ENCODE peak calls at places on chromosomes 7 and 10, in five cellular contexts. B is spleen, P is stomach, O is NCI-H1105 treated with DMSO at 0.1 percent for 48 hours, U is Right ventricle myocardium inferior. C is an unnamed sample.

GRCh38 chr7:134515569-134516468 is 11.5 kb upstream of the AKR1B10 start:
- DNase-seq in O (no peak), U (no peak), B (no peak), P (no peak), C (no peak)

GRCh38 chr10:77405771-77406241 is 231.8 kb downstream of the KCNMA1 start:
- DNase-seq in B (no peak), P (peak; percentile 67), O (peak; percentile 39), U (no peak), C (peak; percentile 73)

GRCh38 chr7:73822319-73823173 is 8.2 kb upstream of the CLDN4 start:
- DNase-seq in U (no peak), O (no peak), B (peak; percentile 56), P (no peak), C (peak; percentile 34)

GRCh38 chr10:34163075-34163905 is 651.8 kb downstream of the PARD3 start:
- DNase-seq in O (no peak), B (no peak), U (no peak), P (no peak), C (no peak)

GRCh38 chr10:78231930-78232329 is 198.3 kb downstream of the RPS24 start:
- DNase-seq in O (no peak), B (no peak), U (no peak), P (no peak), C (no peak)

GRCh38 chr7:143176128-143176527 is 7.1 kb upstream of the TAS2R39 start:
- DNase-seq in U (no peak), P (no peak), O (no peak), B (no peak), C (no peak)

GRCh38 chr10:38112159-38112558 is 18.0 kb downstream of the ZNF37A start:
- DNase-seq in O (no peak), U (no peak), B (no peak), P (no peak), C (no peak)

GRCh38 chr7:44477063-44477830 is 13.2 kb downstream of the NUDCD3 start:
- DNase-seq in U (no peak), B (no peak), O (peak; percentile 46), P (peak; percentile 59), C (peak; percentile 12)

GRCh38 chr10:80739963-80740715 is 202.4 kb downstream of the SH2D4B start:
- DNase-seq in O (peak; percentile 4), P (no peak), B (no peak), U (no peak), C (no peak)

GRCh38 chr10:11610855-11611247 is 599 bp downstream of the USP6NL start:
- DNase-seq in O (no peak), U (peak; percentile 76), B (no peak), P (no peak), C (no peak)

GRCh38 chr7:91263359-91264082 is 712 bp upstream of the FZD1 start:
- DNase-seq in P (no peak), B (peak; percentile 75), O (peak; percentile 65), U (peak; percentile 65), C (peak; percentile 45)

GRCh38 chr7:18974803-18975202 is 142.6 kb downstream of the TWIST1 start:
- DNase-seq in P (no peak), O (no peak), B (no peak), U (no peak), C (no peak)

GRCh38 chr10:44882146-44882720 is 28.9 kb upstream of the TMEM72 start:
- DNase-seq in U (no peak), P (peak; percentile 63), B (no peak), O (no peak), C (no peak)

GRCh38 chr10:118108194-118109026 is 61.7 kb upstream of the RAB11FIP2 start:
- DNase-seq in U (no peak), B (no peak), O (peak; percentile 89), P (no peak), C (peak; percentile 53)

GRCh38 chr7:28990200-28990960 is 32.2 kb upstream of the TRIL start:
- DNase-seq in O (no peak), B (no peak), U (peak; percentile 82), P (no peak), C (no peak)

GRCh38 chr7:149870701-149871483 is 2.9 kb upstream of the ATP6V0E2 start:
- DNase-seq in O (no peak), U (no peak), P (no peak), B (no peak), C (no peak)

GRCh38 chr10:121910673-121911420 is 17.0 kb downstream of the ATE1 start:
- DNase-seq in B (no peak), U (no peak), O (no peak), P (no peak), C (no peak)

GRCh38 chr7:132076301-132077049 is 499.8 kb downstream of the PLXNA4 start:
- DNase-seq in U (no peak), O (no peak), P (no peak), B (no peak), C (no peak)

GRCh38 chr7:5594616-5595544 is 171.2 kb upstream of the TNRC18 start:
- DNase-seq in P (no peak), U (no peak), B (no peak), O (peak; percentile 42), C (peak; percentile 39)

GRCh38 chr7:131218727-131219128 is 108.9 kb upstream of the MKLN1 start:
- DNase-seq in B (no peak), P (no peak), U (no peak), O (no peak), C (no peak)

GRCh38 chr10:31847518-31847917 is 81.1 kb downstream of the ARHGAP12 start:
- DNase-seq in P (no peak), U (peak; percentile 30), O (no peak), B (no peak), C (no peak)

GRCh38 chr7:88455696-88456095 is 149.0 kb upstream of the STEAP4 start:
- DNase-seq in O (no peak), P (no peak), U (no peak), B (no peak), C (no peak)

GRCh38 chr7:23454880-23455526 is 15.3 kb downstream of the IGF2BP3 start:
- DNase-seq in P (no peak), U (no peak), O (no peak), B (no peak), C (no peak)

GRCh38 chr7:30750574-30751256 is 1.2 kb upstream of the INMT start:
- DNase-seq in U (peak; percentile 88), O (no peak), P (no peak), B (no peak), C (no peak)

GRCh38 chr7:117873056-117873932 is at the start of gene CTTNBP2:
- DNase-seq in B (peak; percentile 83), O (peak; percentile 19), P (peak; percentile 45), U (peak; percentile 82), C (peak; percentile 15)

GRCh38 chr10:124094419-124094785 is 1.0 kb upstream of the CHST15 start:
- DNase-seq in B (no peak), O (no peak), U (no peak), P (no peak), C (no peak)

GRCh38 chr10:59513558-59513957 is 151.2 kb upstream of the FAM13C start:
- DNase-seq in B (no peak), O (no peak), U (no peak), P (no peak), C (no peak)

GRCh38 chr7:158530800-158531609 is 56.6 kb downstream of the PTPRN2 start:
- DNase-seq in P (no peak), B (no peak), U (peak; percentile 53), O (no peak), C (peak; percentile 60)

C was measured in COR-L47.